ENCODE peak calls at places on chromosomes 2 and 18, in ten cellular contexts. K is MM.1S; N is A549; F is left ventricle myocardium inferior; S is adipocyte; X is keratinocyte; Z is astrocyte; E is naive thymus-derived CD4-positive, alpha-beta T cell; D is GM12878; J is CD8-positive, alpha-beta T cell. Y is an unnamed sample. For H3K9me3, the result is how much of the 10 kb centered on the place peaks cover.

GRCh38 chr2:107338059-107338458 is 452.1 kb upstream of the ST6GAL2 start:
- DNase-seq in K (no peak), N (no peak), F (no peak), S (no peak), X (no peak), Z (no peak), E (no peak), D (no peak), J (no peak), Y (no peak)

GRCh38 chr18:73707035-73707434 is 440.6 kb downstream of the FBXO15 start:
- DNase-seq in K (no peak), N (peak), F (no peak), S (peak), X (no peak), Z (peak), E (no peak), D (no peak), J (no peak), Y (no peak)

GRCh38 chr2:133085646-133086045 is 415.6 kb upstream of the LYPD1 start:
- DNase-seq in K (no peak), N (no peak), F (no peak), S (no peak), X (no peak), Z (no peak), E (no peak), D (no peak), J (no peak), Y (no peak)

GRCh38 chr2:160269803-160270570 is 69.9 kb upstream of the ITGB6 start:
- DNase-seq in K (peak), N (peak), F (peak), S (peak), X (no peak), Z (peak), E (peak), D (peak), J (peak), Y (no peak)

GRCh38 chr2:100407108-100407507 is 10.4 kb downstream of the CHST10 start:
- DNase-seq in K (no peak), N (no peak), F (no peak), S (no peak), X (no peak), Z (no peak), E (no peak), D (no peak), J (no peak), Y (no peak)

GRCh38 chr2:203811491-203812221 is 55.9 kb upstream of the CTLA4 start:
- DNase-seq in K (peak), N (peak), F (peak), S (peak), X (peak), Z (peak), E (peak), D (no peak), J (peak), Y (no peak)

GRCh38 chr2:108805782-108806181 is 19.2 kb downstream of the CCDC138 start:
- DNase-seq in K (no peak), N (no peak), F (no peak), S (no peak), X (no peak), Z (no peak), E (no peak), D (no peak), J (no peak), Y (no peak)

GRCh38 chr2:240291940-240292574 is 143.4 kb upstream of the GPC1 start:
- DNase-seq in K (no peak), N (no peak), F (no peak), S (no peak), X (no peak), Z (no peak), E (no peak), D (no peak), J (no peak), Y (peak)

GRCh38 chr2:134231296-134231964 is 22.4 kb upstream of the MGAT5 start:
- DNase-seq in K (no peak), N (no peak), F (no peak), S (no peak), X (no peak), Z (peak), E (no peak), D (no peak), J (no peak), Y (no peak)

GRCh38 chr2:73203055-73203681 is 794 bp downstream of the NOTO start:
- DNase-seq in K (no peak), N (peak), F (no peak), S (no peak), X (no peak), Z (no peak), E (no peak), D (no peak), J (no peak), Y (no peak)

GRCh38 chr2:29154610-29155009 is 39.4 kb downstream of the CLIP4 start:
- DNase-seq in K (no peak), N (no peak), F (no peak), S (no peak), X (no peak), Z (no peak), E (no peak), D (no peak), J (no peak), Y (no peak)

GRCh38 chr2:38274286-38275276 is 102.5 kb downstream of the ATL2 start:
- DNase-seq in K (peak), N (peak), F (no peak), S (peak), X (no peak), Z (peak), E (peak), D (peak), J (no peak), Y (peak)

GRCh38 chr2:74227646-74228045 is 29.2 kb downstream of the MTHFD2 start:
- DNase-seq in K (no peak), N (no peak), F (no peak), S (no peak), X (no peak), Z (no peak), E (no peak), D (no peak), J (no peak), Y (no peak)

GRCh38 chr2:74984947-74985637 is 26.6 kb downstream of the POLE4 start:
- DNase-seq in K (no peak), N (no peak), F (no peak), S (peak), X (no peak), Z (no peak), E (no peak), D (no peak), J (no peak), Y (no peak)

GRCh38 chr2:25362049-25362563 is 20.4 kb upstream of the DNMT3A start:
- DNase-seq in K (peak), N (peak), F (peak), S (peak), X (no peak), Z (peak), E (peak), D (peak), J (peak), Y (peak)

GRCh38 chr2:186058604-186059003 is 320.0 kb downstream of the FSIP2 start:
- DNase-seq in K (no peak), N (no peak), F (no peak), S (no peak), X (no peak), Z (no peak), E (no peak), D (no peak), J (no peak), Y (no peak)

GRCh38 chr18:35463837-35464236 is 33.9 kb downstream of the INO80C start:
- DNase-seq in K (no peak), N (no peak), F (no peak), S (no peak), X (no peak), Z (no peak), E (no peak), D (no peak), J (no peak), Y (no peak)

GRCh38 chr2:160405077-160405865 is 88.3 kb downstream of the RBMS1 start:
- DNase-seq in K (no peak), N (no peak), F (no peak), S (peak), X (no peak), Z (no peak), E (no peak), D (no peak), J (no peak), Y (peak)

GRCh38 chr2:40658917-40659316 is 207.0 kb upstream of the SLC8A1 start:
- DNase-seq in K (no peak), N (no peak), F (no peak), S (peak), X (no peak), Z (peak), E (no peak), D (no peak), J (no peak), Y (no peak)

GRCh38 chr2:176999331-176999730 is 213.3 kb upstream of the HNRNPA3 start:
- DNase-seq in K (no peak), N (no peak), F (no peak), S (peak), X (no peak), Z (peak), E (no peak), D (peak), J (no peak), Y (no peak)

GRCh38 chr2:20089715-20090464 is 38.5 kb upstream of the LAPTM4A start:
- DNase-seq in K (no peak), N (no peak), F (no peak), S (no peak), X (no peak), Z (no peak), E (no peak), D (no peak), J (no peak), Y (no peak)

GRCh38 chr18:62521588-62521987 is 1.2 kb upstream of the ZCCHC2 start:
- DNase-seq in K (no peak), N (no peak), F (no peak), S (peak), X (no peak), Z (no peak), E (peak), D (no peak), J (no peak), Y (no peak)

GRCh38 chr2:168738057-168738456 is 64.4 kb upstream of the NOSTRIN start:
- DNase-seq in K (no peak), N (no peak), F (no peak), S (no peak), X (no peak), Z (peak), E (no peak), D (no peak), J (no peak), Y (no peak)

GRCh38 chr18:67525328-67526110 is 9.0 kb upstream of the DSEL start:
- DNase-seq in K (no peak), N (peak), F (peak), S (peak), X (peak), Z (peak), E (no peak), D (no peak), J (no peak), Y (no peak)

GRCh38 chr2:125313806-125314205 is 1288.7 kb downstream of the CNTNAP5 start:
- DNase-seq in K (peak), N (no peak), F (no peak), S (no peak), X (no peak), Z (no peak), E (no peak), D (no peak), J (no peak), Y (no peak)

GRCh38 chr18:37124511-37124910 is 295.6 kb downstream of the KIAA1328 start:
- DNase-seq in K (no peak), N (no peak), F (no peak), S (peak), X (peak), Z (peak), E (no peak), D (peak), J (no peak), Y (no peak)

GRCh38 chr2:46135936-46136335 is 161.3 kb upstream of the EPAS1 start:
- DNase-seq in K (no peak), N (no peak), F (no peak), S (peak), X (no peak), Z (peak), E (no peak), D (no peak), J (no peak), Y (no peak)

GRCh38 chr2:36477744-36478143 is 120.2 kb downstream of the FEZ2 start:
- DNase-seq in K (no peak), N (no peak), F (no peak), S (no peak), X (no peak), Z (no peak), E (no peak), D (no peak), J (no peak), Y (no peak)

GRCh38 chr2:73915437-73915993 is 11.2 kb upstream of the DGUOK start:
- DNase-seq in K (no peak), N (no peak), F (no peak), S (no peak), X (no peak), Z (no peak), E (no peak), D (no peak), J (no peak), Y (no peak)

GRCh38 chr2:26542194-26542455 is 64.2 kb upstream of the OTOF start:
- DNase-seq in K (no peak), N (no peak), F (no peak), S (no peak), X (no peak), Z (no peak), E (no peak), D (no peak), J (no peak), Y (no peak)

GRCh38 chr2:241066893-241067341 is 35.2 kb downstream of the MTERF4 start:
- DNase-seq in K (no peak), N (peak), F (no peak), S (peak), X (no peak), Z (no peak), E (no peak), D (no peak), J (no peak), Y (no peak)

GRCh38 chr18:59769105-59769865 is 72.1 kb upstream of the CCBE1 start:
- DNase-seq in K (no peak), N (no peak), F (no peak), S (peak), X (no peak), Z (peak), E (no peak), D (no peak), J (no peak), Y (no peak)

GRCh38 chr2:107525420-107525819 is 301.3 kb upstream of the RGPD4 start:
- DNase-seq in K (no peak), N (no peak), F (no peak), S (peak), X (no peak), Z (peak), E (no peak), D (no peak), J (no peak), Y (no peak)

GRCh38 chr2:158482594-158482993 is 25.8 kb downstream of the PKP4 start:
- DNase-seq in K (no peak), N (no peak), F (no peak), S (no peak), X (no peak), Z (peak), E (no peak), D (no peak), J (no peak), Y (no peak)

GRCh38 chr18:70387018-70387417 is 98.2 kb downstream of the SOCS6 start:
- DNase-seq in K (no peak), N (no peak), F (no peak), S (no peak), X (no peak), Z (no peak), E (no peak), D (no peak), J (no peak), Y (no peak)

GRCh38 chr18:55529581-55529980 is 58.4 kb downstream of the TCF4 start:
- DNase-seq in K (no peak), N (no peak), F (no peak), S (no peak), X (no peak), Z (no peak), E (no peak), D (no peak), J (no peak), Y (no peak)

GRCh38 chr2:227366861-227367800 is 12.0 kb downstream of the TM4SF20 start:
- DNase-seq in K (no peak), N (peak), F (no peak), S (peak), X (no peak), Z (peak), E (no peak), D (no peak), J (no peak), Y (no peak)

GRCh38 chr2:86628091-86628522 is 4.4 kb upstream of the RNF103 start:
- DNase-seq in K (no peak), N (no peak), F (no peak), S (no peak), X (no peak), Z (no peak), E (no peak), D (peak), J (no peak), Y (no peak)

GRCh38 chr2:105576440-105577241 is 168.1 kb upstream of the NCK2 start:
- DNase-seq in K (peak), N (peak), F (no peak), S (peak), X (no peak), Z (peak), E (peak), D (no peak), J (no peak), Y (no peak)

GRCh38 chr2:100571668-100572067 is 8.9 kb downstream of the PDCL3 start:
- DNase-seq in K (no peak), N (no peak), F (no peak), S (no peak), X (no peak), Z (no peak), E (no peak), D (no peak), J (no peak), Y (no peak)

GRCh38 chr2:16773080-16773713 is 107.6 kb upstream of the CYRIA start:
- DNase-seq in K (peak), N (peak), F (no peak), S (peak), X (peak), Z (peak), E (no peak), D (no peak), J (no peak), Y (peak)
- H3K9me3 ChIP-seq in K (under half), N (under half), F (under half), S (under half), X (under half), Z (under half), E (under half), D (under half), J (under half), Y (under half)

GRCh38 chr2:11482473-11483031 is 16.6 kb upstream of the E2F6 start:
- DNase-seq in K (peak), N (no peak), F (peak), S (no peak), X (no peak), Z (no peak), E (no peak), D (no peak), J (no peak), Y (peak)

GRCh38 chr2:11480406-11480805 is 14.4 kb upstream of the E2F6 start:
- DNase-seq in K (no peak), N (no peak), F (no peak), S (no peak), X (no peak), Z (no peak), E (no peak), D (no peak), J (no peak), Y (no peak)

GRCh38 chr2:11480859-11481258 is 14.9 kb upstream of the E2F6 start:
- DNase-seq in K (no peak), N (no peak), F (no peak), S (no peak), X (no peak), Z (no peak), E (no peak), D (no peak), J (no peak), Y (no peak)

GRCh38 chr2:11481426-11481788 is 15.4 kb upstream of the E2F6 start:
- DNase-seq in K (no peak), N (no peak), F (no peak), S (no peak), X (no peak), Z (no peak), E (no peak), D (no peak), J (no peak), Y (no peak)

DNA sequence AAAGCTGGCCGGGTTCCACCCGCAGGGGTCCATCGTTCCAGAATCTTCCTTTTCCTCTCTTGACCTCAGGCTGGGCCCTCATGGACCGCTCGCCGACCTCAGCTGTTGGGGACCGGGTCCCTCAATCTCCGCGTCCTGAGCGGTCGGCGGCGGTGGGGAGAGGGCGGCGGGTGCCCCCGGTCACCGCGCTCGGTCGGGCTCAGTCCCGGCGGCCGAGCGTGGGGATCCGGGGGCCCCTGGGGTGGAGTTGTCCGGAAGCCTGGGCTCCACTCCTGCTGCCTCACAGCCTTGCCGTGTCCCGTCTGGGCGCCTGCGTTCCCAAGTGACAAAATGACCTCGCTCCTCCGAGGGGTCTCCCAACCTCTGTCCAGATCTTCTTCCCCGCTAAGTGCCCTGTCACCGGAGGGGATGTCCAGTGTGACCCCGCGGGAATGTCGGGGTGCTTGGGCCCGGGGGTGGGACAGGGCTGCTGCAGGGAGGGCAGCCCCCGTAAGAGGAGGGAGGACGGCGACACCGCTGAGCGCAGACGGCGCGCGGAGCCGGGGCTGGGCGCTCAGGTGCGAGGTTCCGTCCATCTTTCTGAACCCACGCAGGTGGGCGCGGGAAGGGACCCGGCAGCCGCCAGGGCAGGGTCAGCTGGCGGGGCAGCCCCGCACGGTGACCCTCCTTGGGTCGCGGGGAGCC is 16.0 kb upstream of the E2F6 start:
- DNase-seq in K (no peak), N (no peak), F (no peak), S (no peak), X (no peak), Z (no peak), E (no peak), D (no peak), J (no peak), Y (no peak)
- H3K4me3 ChIP-seq in K (no peak), N (peak), F (peak), S (no peak), X (no peak), Z (no peak), E (no peak), D (no peak), J (no peak), Y (no peak)

GRCh38 chr2:42334220-42334619 is 26.8 kb downstream of the COX7A2L start:
- DNase-seq in K (no peak), N (no peak), F (no peak), S (no peak), X (no peak), Z (no peak), E (no peak), D (no peak), J (no peak), Y (no peak)
- H3K9me3 ChIP-seq in K (under half), N (under half), F (under half), S (under half), X (under half), Z (under half), E (under half), D (under half), J (under half), Y (under half)

DNA sequence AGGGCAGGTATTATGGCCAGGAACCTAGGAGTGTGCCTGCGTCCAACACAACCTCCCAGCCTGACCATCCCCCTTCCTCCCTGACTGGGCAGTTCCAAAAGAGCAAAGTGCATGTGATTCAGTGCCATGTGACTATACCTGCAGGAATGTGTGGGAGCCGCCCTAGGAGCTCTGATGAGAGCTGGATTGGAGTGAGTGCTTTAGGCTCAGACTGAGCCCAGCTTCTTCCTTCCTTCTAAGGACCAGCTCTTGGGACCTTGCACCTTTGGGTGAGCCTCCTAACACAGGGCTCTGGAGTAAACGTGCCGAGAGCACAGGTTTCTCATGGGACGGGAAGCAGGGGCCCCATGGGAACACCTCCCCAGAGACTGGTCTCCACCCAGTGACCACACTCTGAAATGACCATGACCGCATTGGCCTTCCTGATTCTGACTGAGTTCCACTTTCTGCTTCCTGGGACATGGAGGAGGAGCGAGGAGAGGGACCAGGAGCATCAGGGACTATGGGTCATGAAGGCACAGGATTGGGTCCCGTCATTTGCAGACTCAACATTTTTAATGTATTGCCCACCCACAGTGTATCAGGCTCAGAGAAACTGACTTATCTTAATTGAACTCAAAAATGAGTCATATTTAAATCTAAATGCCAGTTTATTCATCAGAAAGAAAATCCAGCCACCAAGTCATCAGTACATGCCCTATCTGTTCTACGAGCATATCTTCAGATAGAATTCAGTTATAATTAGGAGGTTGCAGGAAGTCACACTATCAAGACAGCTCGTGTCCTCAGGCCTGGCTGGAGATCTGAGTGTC is 87.8 kb upstream of the BCL2L11 start:
- DNase-seq in K (no peak), N (peak), F (no peak), S (no peak), X (peak), Z (no peak), E (no peak), D (no peak), J (no peak), Y (no peak)
- H3K4me3 ChIP-seq in K (no peak), N (no peak), F (no peak), S (no peak), X (no peak), Z (no peak), E (no peak), D (no peak), J (no peak), Y (no peak)

GRCh38 chr2:57209799-57210198 is 836.8 kb upstream of the VRK2 start:
- DNase-seq in K (no peak), N (no peak), F (no peak), S (no peak), X (no peak), Z (no peak), E (no peak), D (no peak), J (no peak), Y (no peak)
- H3K9me3 ChIP-seq in K (under half), N (under half), F (under half), S (under half), X (under half), Z (under half), E (under half), D (under half), J (under half), Y (under half)

GRCh38 chr2:63648632-63649031 is 59.9 kb downstream of the MDH1 start:
- DNase-seq in K (no peak), N (no peak), F (no peak), S (no peak), X (no peak), Z (no peak), E (no peak), D (no peak), J (no peak), Y (no peak)
- H3K4me3 ChIP-seq in K (no peak), N (no peak), F (no peak), S (no peak), X (no peak), Z (no peak), E (no peak), D (no peak), J (no peak), Y (no peak)

Y was measured in HAP-1.